ENCODE peak calls at places on chromosome 5, in six cellular contexts. One of them, this sample, is unnamed.
A peak's percentile ranks its signal among the peaks of the same experiment; 100 is the strongest.

GRCh38 chr5:5231576-5231975 is 91.4 kb downstream of the ADAMTS16 start:
- DNase-seq in gastrocnemius medialis: no peak
- DNase-seq in HCT116: no peak
- DNase-seq in body of pancreas: no peak
- DNase-seq in keratinocyte: no peak
- DNase-seq in PC-3: no peak
- DNase-seq in this sample: no peak

GRCh38 chr5:2192496-2192895 is 309.8 kb upstream of the IRX4 start:
- DNase-seq in HCT116: no peak
- DNase-seq in body of pancreas: no peak
- DNase-seq in PC-3: no peak
- DNase-seq in gastrocnemius medialis: no peak
- DNase-seq in keratinocyte: no peak
- DNase-seq in this sample: no peak

GRCh38 chr5:146528232-146528631 is 12.2 kb upstream of the GPR151 start:
- DNase-seq in PC-3: peak; percentile 29
- DNase-seq in body of pancreas: no peak
- DNase-seq in gastrocnemius medialis: no peak
- DNase-seq in HCT116: no peak
- DNase-seq in keratinocyte: no peak
- DNase-seq in this sample: no peak

GRCh38 chr5:1834721-1835425 is 33.7 kb downstream of the NDUFS6 start:
- DNase-seq in HCT116: no peak
- DNase-seq in gastrocnemius medialis: no peak
- DNase-seq in keratinocyte: no peak
- DNase-seq in body of pancreas: no peak
- DNase-seq in PC-3: no peak
- DNase-seq in this sample: no peak

GRCh38 chr5:9622891-9623547 is 7.1 kb downstream of the TAS2R1 start:
- DNase-seq in body of pancreas: no peak
- DNase-seq in gastrocnemius medialis: no peak
- DNase-seq in HCT116: no peak
- DNase-seq in PC-3: peak; percentile 89
- DNase-seq in keratinocyte: no peak
- DNase-seq in this sample: no peak

GRCh38 chr5:68187268-68188055 is 28.1 kb upstream of the PIK3R1 start:
- DNase-seq in PC-3: no peak
- DNase-seq in gastrocnemius medialis: no peak
- DNase-seq in keratinocyte: no peak
- DNase-seq in HCT116: no peak
- DNase-seq in body of pancreas: no peak
- DNase-seq in this sample: no peak

GRCh38 chr5:139667001-139667729 is 19.0 kb downstream of the CXXC5 start:
- DNase-seq in gastrocnemius medialis: no peak
- DNase-seq in PC-3: no peak
- DNase-seq in body of pancreas: no peak
- DNase-seq in HCT116: no peak
- DNase-seq in keratinocyte: no peak
- DNase-seq in this sample: no peak

GRCh38 chr5:129042306-129042705 is 52.2 kb upstream of the ISOC1 start:
- DNase-seq in HCT116: no peak
- DNase-seq in body of pancreas: no peak
- DNase-seq in PC-3: no peak
- DNase-seq in gastrocnemius medialis: no peak
- DNase-seq in keratinocyte: no peak
- DNase-seq in this sample: no peak

DNA sequence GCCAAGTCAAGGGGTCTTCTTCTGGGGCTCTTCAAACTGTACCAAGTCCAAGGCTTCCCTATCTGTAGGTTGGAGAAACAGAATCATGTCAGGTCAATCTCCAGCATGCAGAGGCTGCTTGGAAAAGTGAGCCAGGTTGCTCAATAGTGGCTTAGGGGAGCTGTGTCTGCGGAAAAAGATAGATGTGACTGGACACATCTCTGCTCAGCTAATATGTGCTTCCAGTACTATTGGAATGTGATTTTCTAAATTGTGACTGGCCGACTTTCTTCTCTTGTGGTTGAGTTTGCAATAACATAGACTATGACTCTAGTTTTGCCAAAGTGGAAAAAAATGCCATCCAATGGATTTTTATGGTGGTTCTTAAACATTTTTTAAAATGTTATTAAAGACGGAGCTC is 136.7 kb downstream of the BOD1 start:
- DNase-seq in body of pancreas: no peak
- DNase-seq in PC-3: no peak
- DNase-seq in gastrocnemius medialis: no peak
- DNase-seq in keratinocyte: no peak
- DNase-seq in HCT116: no peak
- DNase-seq in this sample: no peak
- H3K27ac ChIP-seq in body of pancreas: no peak overlapping the region
- H3K27ac ChIP-seq in PC-3: no peak overlapping the region
- H3K27ac ChIP-seq in gastrocnemius medialis: no peak overlapping the region
- H3K27ac ChIP-seq in keratinocyte: no peak overlapping the region
- H3K27ac ChIP-seq in HCT116: no peak overlapping the region
- H3K27ac ChIP-seq in this sample: no peak overlapping the region

GRCh38 chr5:72955143-72955767 is 586 bp upstream of the FCHO2 start:
- DNase-seq in gastrocnemius medialis: peak; percentile 46
- DNase-seq in keratinocyte: no peak
- DNase-seq in PC-3: no peak
- DNase-seq in body of pancreas: peak; percentile 80
- DNase-seq in HCT116: no peak
- DNase-seq in this sample: no peak

GRCh38 chr5:72954389-72954788 is 1.5 kb upstream of the FCHO2 start:
- DNase-seq in gastrocnemius medialis: no peak
- DNase-seq in PC-3: no peak
- DNase-seq in HCT116: no peak
- DNase-seq in body of pancreas: no peak
- DNase-seq in keratinocyte: no peak
- DNase-seq in this sample: no peak

GRCh38 chr5:72955768-72956323 is at the start of gene FCHO2:
- DNase-seq in gastrocnemius medialis: peak; percentile 97
- DNase-seq in PC-3: peak; percentile 97
- DNase-seq in HCT116: peak; percentile 94
- DNase-seq in body of pancreas: peak; percentile 98
- DNase-seq in keratinocyte: peak; percentile 92
- DNase-seq in this sample: peak; percentile 90

GRCh38 chr5:72949481-72949880 is 6.4 kb upstream of the FCHO2 start:
- DNase-seq in HCT116: no peak
- DNase-seq in body of pancreas: no peak
- DNase-seq in PC-3: no peak
- DNase-seq in gastrocnemius medialis: no peak
- DNase-seq in keratinocyte: no peak
- DNase-seq in this sample: no peak

GRCh38 chr5:72951850-72952468 is 3.9 kb upstream of the FCHO2 start:
- DNase-seq in keratinocyte: no peak
- DNase-seq in body of pancreas: peak; percentile 23
- DNase-seq in HCT116: peak; percentile 70
- DNase-seq in gastrocnemius medialis: no peak
- DNase-seq in PC-3: peak; percentile 82
- DNase-seq in this sample: peak; percentile 40
- H3K27ac ChIP-seq in keratinocyte: peak overlapping the region; percentile 86
- H3K27ac ChIP-seq in body of pancreas: peak overlapping the region; percentile 49
- H3K27ac ChIP-seq in HCT116: peak overlapping the region; percentile 26
- H3K27ac ChIP-seq in gastrocnemius medialis: no peak overlapping the region
- H3K27ac ChIP-seq in PC-3: peak overlapping the region; percentile 81
- H3K27ac ChIP-seq in this sample: peak overlapping the region; percentile 99

GRCh38 chr5:107474724-107475489 is 195.8 kb downstream of the EFNA5 start:
- DNase-seq in body of pancreas: no peak
- DNase-seq in gastrocnemius medialis: no peak
- DNase-seq in HCT116: no peak
- DNase-seq in PC-3: peak; percentile 67
- DNase-seq in keratinocyte: no peak
- DNase-seq in this sample: peak; percentile 69

GRCh38 chr5:107474361-107474723 is 196.4 kb downstream of the EFNA5 start:
- DNase-seq in PC-3: no peak
- DNase-seq in keratinocyte: no peak
- DNase-seq in body of pancreas: no peak
- DNase-seq in gastrocnemius medialis: no peak
- DNase-seq in HCT116: no peak
- DNase-seq in this sample: no peak

GRCh38 chr5:107476783-107477182 is 194.0 kb downstream of the EFNA5 start:
- DNase-seq in PC-3: no peak
- DNase-seq in HCT116: no peak
- DNase-seq in keratinocyte: no peak
- DNase-seq in gastrocnemius medialis: no peak
- DNase-seq in body of pancreas: peak; percentile 15
- DNase-seq in this sample: no peak

GRCh38 chr5:107477492-107477891 is 193.2 kb downstream of the EFNA5 start:
- DNase-seq in HCT116: no peak
- DNase-seq in PC-3: peak; percentile 28
- DNase-seq in body of pancreas: no peak
- DNase-seq in gastrocnemius medialis: no peak
- DNase-seq in keratinocyte: no peak
- DNase-seq in this sample: no peak

DNA sequence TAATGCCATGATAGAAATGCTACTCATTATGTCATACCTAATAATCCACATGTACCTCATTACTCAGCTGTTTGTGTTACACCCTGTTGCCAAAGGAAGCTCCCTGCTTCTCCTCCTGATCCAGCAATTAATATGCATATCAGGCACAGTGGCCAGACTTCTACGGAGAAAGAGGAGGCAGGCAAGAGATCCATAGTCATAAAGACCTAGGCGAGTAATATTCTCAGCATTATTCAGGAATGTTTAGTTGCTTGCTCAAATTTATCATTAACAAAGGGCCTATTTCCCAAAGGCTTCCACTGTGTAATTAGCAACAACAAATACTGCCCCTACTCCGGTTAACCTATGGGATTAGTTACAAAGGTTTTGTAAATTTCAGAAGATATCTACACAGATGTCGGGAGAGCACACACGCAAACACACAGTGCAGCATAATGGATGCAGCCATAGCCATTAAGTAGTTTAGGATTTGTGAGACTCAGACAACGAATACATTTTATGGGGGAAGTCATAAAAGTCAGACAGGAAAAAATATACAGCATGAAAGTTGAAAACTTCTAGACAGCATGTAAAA is 192.6 kb downstream of the EFNA5 start:
- DNase-seq in PC-3: no peak
- DNase-seq in keratinocyte: no peak
- DNase-seq in HCT116: no peak
- DNase-seq in gastrocnemius medialis: no peak
- DNase-seq in body of pancreas: no peak
- DNase-seq in this sample: no peak
- H3K27ac ChIP-seq in PC-3: peak overlapping the region; percentile 32
- H3K27ac ChIP-seq in keratinocyte: peak overlapping the region; percentile 54
- H3K27ac ChIP-seq in HCT116: no peak overlapping the region
- H3K27ac ChIP-seq in gastrocnemius medialis: no peak overlapping the region
- H3K27ac ChIP-seq in body of pancreas: no peak overlapping the region
- H3K27ac ChIP-seq in this sample: peak overlapping the region; percentile 55

DNA sequence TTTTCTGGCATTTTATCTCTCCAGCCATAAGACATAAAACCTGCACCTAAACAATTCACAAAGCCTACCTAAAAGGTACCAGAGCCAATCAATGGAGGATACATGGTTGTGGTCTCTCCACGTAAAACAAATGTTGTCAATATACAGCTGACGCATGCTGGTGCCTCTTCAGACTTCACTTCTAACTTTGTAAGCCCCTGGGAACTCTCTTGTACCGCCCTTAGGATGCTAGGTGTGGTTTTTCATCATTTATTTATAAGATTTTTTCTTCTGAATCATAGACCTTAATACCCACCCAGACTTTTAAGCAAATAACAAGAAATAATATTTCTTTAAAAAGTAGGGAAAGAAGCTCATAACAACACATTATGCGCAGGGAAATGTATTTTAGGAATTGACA is 33.1 kb downstream of the SSBP2 start:
- DNase-seq in PC-3: peak; percentile 7
- DNase-seq in gastrocnemius medialis: no peak
- DNase-seq in HCT116: no peak
- DNase-seq in body of pancreas: no peak
- DNase-seq in keratinocyte: no peak
- DNase-seq in this sample: no peak
- H3K27ac ChIP-seq in PC-3: no peak overlapping the region
- H3K27ac ChIP-seq in gastrocnemius medialis: no peak overlapping the region
- H3K27ac ChIP-seq in HCT116: no peak overlapping the region
- H3K27ac ChIP-seq in body of pancreas: no peak overlapping the region
- H3K27ac ChIP-seq in keratinocyte: no peak overlapping the region
- H3K27ac ChIP-seq in this sample: no peak overlapping the region

GRCh38 chr5:100746730-100747129 is 156.4 kb downstream of the ST8SIA4 start:
- DNase-seq in PC-3: no peak
- DNase-seq in keratinocyte: no peak
- DNase-seq in body of pancreas: no peak
- DNase-seq in gastrocnemius medialis: no peak
- DNase-seq in HCT116: no peak
- DNase-seq in this sample: no peak
- H3K27ac ChIP-seq in PC-3: no peak overlapping the region
- H3K27ac ChIP-seq in keratinocyte: no peak overlapping the region
- H3K27ac ChIP-seq in body of pancreas: no peak overlapping the region
- H3K27ac ChIP-seq in gastrocnemius medialis: no peak overlapping the region
- H3K27ac ChIP-seq in HCT116: no peak overlapping the region
- H3K27ac ChIP-seq in this sample: no peak overlapping the region

GRCh38 chr5:78328585-78329173 is 31.7 kb upstream of the SCAMP1 start:
- DNase-seq in keratinocyte: no peak
- DNase-seq in HCT116: no peak
- DNase-seq in body of pancreas: no peak
- DNase-seq in PC-3: no peak
- DNase-seq in gastrocnemius medialis: no peak
- DNase-seq in this sample: no peak
- H3K27ac ChIP-seq in keratinocyte: peak overlapping the region; percentile 43
- H3K27ac ChIP-seq in HCT116: no peak overlapping the region
- H3K27ac ChIP-seq in body of pancreas: no peak overlapping the region
- H3K27ac ChIP-seq in PC-3: no peak overlapping the region
- H3K27ac ChIP-seq in gastrocnemius medialis: no peak overlapping the region
- H3K27ac ChIP-seq in this sample: peak overlapping the region; percentile 63

DNA sequence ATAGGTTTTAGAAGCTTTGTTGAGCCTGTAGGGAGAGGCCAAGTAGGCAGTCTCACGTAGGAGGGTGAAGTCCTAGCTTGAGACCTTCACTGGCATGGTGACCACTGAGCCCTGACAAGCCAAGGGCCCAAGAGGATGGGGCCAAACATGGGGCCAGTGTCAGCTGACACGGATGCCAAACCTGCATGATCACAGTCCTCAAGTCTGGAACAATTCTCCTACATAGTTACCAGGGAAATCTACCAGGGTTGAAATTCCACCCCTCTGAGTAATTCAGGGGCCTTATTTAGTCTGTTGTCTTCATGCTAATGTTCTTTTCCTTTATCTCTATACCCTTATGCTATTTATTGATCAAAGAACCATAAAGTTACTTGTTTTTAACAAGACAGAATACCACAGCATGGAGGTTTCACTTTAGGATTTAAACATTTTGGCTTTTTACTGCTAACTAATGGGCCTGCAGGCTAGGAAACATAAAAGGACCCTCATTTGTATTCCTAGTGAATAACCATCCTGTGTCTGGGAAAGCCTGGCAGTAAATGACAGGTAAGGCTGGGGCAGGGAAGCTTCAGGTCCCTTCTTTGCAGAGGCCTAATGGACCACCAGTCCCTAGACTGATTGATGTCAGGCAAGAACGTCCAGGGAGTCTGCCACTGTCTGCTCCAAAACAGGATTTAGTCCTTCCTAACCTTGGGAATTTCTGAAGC is 140.8 kb downstream of the FGF1 start:
- DNase-seq in HCT116: no peak
- DNase-seq in keratinocyte: no peak
- DNase-seq in body of pancreas: no peak
- DNase-seq in PC-3: no peak
- DNase-seq in gastrocnemius medialis: no peak
- DNase-seq in this sample: no peak
- H3K27ac ChIP-seq in HCT116: no peak overlapping the region
- H3K27ac ChIP-seq in keratinocyte: no peak overlapping the region
- H3K27ac ChIP-seq in body of pancreas: no peak overlapping the region
- H3K27ac ChIP-seq in PC-3: no peak overlapping the region
- H3K27ac ChIP-seq in gastrocnemius medialis: no peak overlapping the region
- H3K27ac ChIP-seq in this sample: no peak overlapping the region